ENCODE peak calls at places on chromosomes 7 and 10, in eight cellular contexts. W is stimulated activated CD4-positive, alpha-beta T cell treated with anti-CD3 and anti-CD28 coated beads, Interleukin-2, amount 100 ng/mL, for 48 hours; Z is activated gamma-delta T cell; E is stimulated activated naive B cell treated with anti-CD40 and anti-IgM and Interleukin-4, amounts not matched to agents 10 μg/mL and 1 μg/mL and 100 μg/mL, for 72 hours; M is pancreas; K is C1 segment of cervical spinal cord; N is DMS153; V is non-pigmented ciliary epithelial cell. J is an unnamed sample.

GRCh38 chr7:73810991-73811360 is 19.8 kb upstream of the CLDN4 start:
- DNase-seq in W (no peak), Z (no peak), E (no peak), M (peak), K (no peak), N (no peak), V (no peak), J (no peak)

GRCh38 chr10:77004917-77005564 is 632.6 kb downstream of the KCNMA1 start:
- DNase-seq in W (no peak), Z (no peak), E (no peak), M (no peak), K (peak), N (peak), V (peak), J (peak)

GRCh38 chr7:76371396-76371795 is 12.6 kb upstream of the YWHAG start:
- DNase-seq in W (no peak), Z (no peak), E (no peak), M (no peak), K (no peak), N (no peak), V (no peak), J (no peak)

GRCh38 chr7:1447551-1448244 is 11.6 kb downstream of the MICALL2 start:
- DNase-seq in W (no peak), Z (no peak), E (no peak), M (no peak), K (peak), N (no peak), V (no peak), J (no peak)

GRCh38 chr7:2710901-2711551 is 23.0 kb downstream of the AMZ1 start:
- DNase-seq in W (no peak), Z (no peak), E (no peak), M (no peak), K (no peak), N (no peak), V (no peak), J (peak)

GRCh38 chr10:46028584-46029570 is 1.5 kb downstream of the NCOA4 start:
- DNase-seq in W (no peak), Z (no peak), E (peak), M (peak), K (peak), N (peak), V (peak), J (peak)

GRCh38 chr7:47601881-47602249 is 20.0 kb upstream of the TNS3 start:
- DNase-seq in W (no peak), Z (no peak), E (no peak), M (no peak), K (no peak), N (no peak), V (no peak), J (no peak)

GRCh38 chr10:110353244-110354119 is 48.8 kb upstream of the SMNDC1 start:
- DNase-seq in W (no peak), Z (no peak), E (no peak), M (no peak), K (peak), N (no peak), V (peak), J (no peak)

GRCh38 chr10:43108951-43109350 is 29.3 kb upstream of the CSGALNACT2 start:
- DNase-seq in W (no peak), Z (no peak), E (no peak), M (no peak), K (no peak), N (no peak), V (no peak), J (no peak)

GRCh38 chr10:106136175-106136574 is 1028.3 kb downstream of the SORCS1 start:
- DNase-seq in W (no peak), Z (no peak), E (no peak), M (no peak), K (no peak), N (no peak), V (peak), J (no peak)

GRCh38 chr10:17229717-17229966 is 1.6 kb downstream of the VIM start:
- DNase-seq in W (peak), Z (no peak), E (no peak), M (no peak), K (no peak), N (no peak), V (no peak), J (no peak)

GRCh38 chr7:69668339-69668738 is 70.1 kb downstream of the AUTS2 start:
- DNase-seq in W (no peak), Z (no peak), E (no peak), M (no peak), K (no peak), N (no peak), V (no peak), J (no peak)

GRCh38 chr7:149459540-149460433 is 1.1 kb downstream of the ZNF777 start:
- DNase-seq in W (peak), Z (no peak), E (no peak), M (no peak), K (no peak), N (no peak), V (no peak), J (no peak)

GRCh38 chr10:131947631-131948347 is 33.9 kb downstream of the BNIP3 start:
- DNase-seq in W (no peak), Z (no peak), E (no peak), M (peak), K (no peak), N (no peak), V (peak), J (peak)

GRCh38 chr10:1661861-1662260 is 75.5 kb downstream of the ADARB2 start:
- DNase-seq in W (no peak), Z (no peak), E (peak), M (no peak), K (no peak), N (no peak), V (no peak), J (no peak)

GRCh38 chr7:121954803-121955202 is 81.8 kb downstream of the PTPRZ1 start:
- DNase-seq in W (no peak), Z (no peak), E (no peak), M (no peak), K (no peak), N (no peak), V (peak), J (no peak)

GRCh38 chr10:72832701-72833100 is 60.8 kb upstream of the OIT3 start:
- DNase-seq in W (no peak), Z (no peak), E (no peak), M (no peak), K (no peak), N (no peak), V (no peak), J (no peak)

GRCh38 chr7:25521236-25521635 is 292.9 kb upstream of the NPVF start:
- DNase-seq in W (no peak), Z (no peak), E (no peak), M (no peak), K (no peak), N (no peak), V (no peak), J (no peak)

GRCh38 chr7:52500796-52501195 is 534.6 kb upstream of the POM121L12 start:
- DNase-seq in W (no peak), Z (no peak), E (no peak), M (no peak), K (no peak), N (no peak), V (no peak), J (no peak)

GRCh38 chr7:159092701-159093121 is 52.0 kb downstream of the VIPR2 start:
- DNase-seq in W (no peak), Z (no peak), E (no peak), M (no peak), K (no peak), N (no peak), V (no peak), J (no peak)

GRCh38 chr7:21253740-21254687 is 173.9 kb upstream of the SP4 start:
- DNase-seq in W (peak), Z (no peak), E (peak), M (peak), K (peak), N (peak), V (peak), J (peak)

GRCh38 chr10:99941942-99942835 is 67.6 kb downstream of the DNMBP start:
- DNase-seq in W (no peak), Z (no peak), E (no peak), M (no peak), K (no peak), N (no peak), V (peak), J (no peak)

GRCh38 chr7:133081605-133082389 is at the start of gene CHCHD3:
- DNase-seq in W (peak), Z (peak), E (peak), M (peak), K (peak), N (peak), V (peak), J (peak)

GRCh38 chr10:120431356-120431755 is 25.7 kb upstream of the PLPP4 start:
- DNase-seq in W (no peak), Z (no peak), E (no peak), M (no peak), K (no peak), N (no peak), V (no peak), J (no peak)

GRCh38 chr7:110948280-110948679 is 142.6 kb upstream of the LRRN3 start:
- DNase-seq in W (no peak), Z (no peak), E (no peak), M (no peak), K (no peak), N (no peak), V (no peak), J (no peak)

GRCh38 chr7:22865607-22865970 is 42.9 kb upstream of the TOMM7 start:
- DNase-seq in W (no peak), Z (no peak), E (no peak), M (no peak), K (no peak), N (no peak), V (no peak), J (no peak)

GRCh38 chr10:130742936-130743675 is 568.4 kb downstream of the TCERG1L start:
- DNase-seq in W (no peak), Z (no peak), E (no peak), M (no peak), K (no peak), N (no peak), V (no peak), J (no peak)

GRCh38 chr7:22361795-22362194 is 4.8 kb upstream of the RAPGEF5 start:
- DNase-seq in W (no peak), Z (no peak), E (no peak), M (peak), K (peak), N (peak), V (no peak), J (no peak)

GRCh38 chr10:32771217-32771616 is 186.8 kb downstream of the ITGB1 start:
- DNase-seq in W (no peak), Z (no peak), E (no peak), M (no peak), K (no peak), N (no peak), V (no peak), J (no peak)

GRCh38 chr7:151327022-151327421 is 14.6 kb upstream of the NUB1 start:
- DNase-seq in W (no peak), Z (no peak), E (no peak), M (no peak), K (no peak), N (no peak), V (no peak), J (no peak)

GRCh38 chr10:124000792-124001201 is 92.6 kb downstream of the CHST15 start:
- DNase-seq in W (no peak), Z (no peak), E (no peak), M (no peak), K (no peak), N (no peak), V (no peak), J (no peak)

GRCh38 chr10:13450078-13450477 is 78.7 kb downstream of the BEND7 start:
- DNase-seq in W (no peak), Z (no peak), E (no peak), M (no peak), K (no peak), N (no peak), V (no peak), J (no peak)

GRCh38 chr10:101817542-101818118 is 614 bp downstream of the OGA start:
- DNase-seq in W (peak), Z (peak), E (no peak), M (peak), K (peak), N (no peak), V (peak), J (peak)

J was measured in foreskin melanocyte.